ENCODE peak calls at places on chromosomes 6 and 20, in four cellular contexts. A, I, K and B are unnamed samples.

GRCh38 chr20:10370091-10370887 is 63.7 kb downstream of the MKKS start:
- DNase-seq in A (no peak), I (no peak), K (no peak), B (no peak)

GRCh38 chr6:30819287-30819917 is 64.9 kb upstream of the DDR1 start:
- DNase-seq in A (no peak), I (no peak), K (no peak), B (no peak)

GRCh38 chr6:25137497-25137896 is 141.7 kb upstream of the CARMIL1 start:
- DNase-seq in A (no peak), I (no peak), K (no peak), B (no peak)

GRCh38 chr6:28648878-28649375 is 123.2 kb downstream of the GPX5 start:
- DNase-seq in A (no peak), I (peak), K (no peak), B (no peak)

GRCh38 chr20:22577515-22578220 is 6.7 kb downstream of the FOXA2 start:
- DNase-seq in A (no peak), I (no peak), K (no peak), B (no peak)

GRCh38 chr6:33297406-33297955 is 1.3 kb downstream of the RGL2 start:
- DNase-seq in A (peak), I (peak), K (no peak), B (peak)

GRCh38 chr20:31945790-31946189 is 6.1 kb downstream of the PDRG1 start:
- DNase-seq in A (no peak), I (no peak), K (no peak), B (no peak)

GRCh38 chr20:48157970-48158369 is 372.7 kb upstream of the SULF2 start:
- DNase-seq in A (no peak), I (no peak), K (no peak), B (no peak)

GRCh38 chr20:63886054-63886419 is 8.9 kb upstream of the DNAJC5 start:
- DNase-seq in A (no peak), I (no peak), K (no peak), B (no peak)

GRCh38 chr6:170228581-170229310 is 62.1 kb downstream of the DLL1 start:
- DNase-seq in A (no peak), I (no peak), K (no peak), B (no peak)

GRCh38 chr20:33803921-33804337 is 7.2 kb upstream of the CHMP4B start:
- DNase-seq in A (no peak), I (no peak), K (no peak), B (no peak)

GRCh38 chr6:87237804-87238203 is 82.4 kb downstream of the ZNF292 start:
- DNase-seq in A (peak), I (peak), K (no peak), B (no peak)

GRCh38 chr6:34526241-34526972 is 29.7 kb downstream of the SPDEF start:
- DNase-seq in A (peak), I (no peak), K (no peak), B (no peak)

GRCh38 chr6:108798672-108799355 is 49.4 kb upstream of the ARMC2 start:
- DNase-seq in A (no peak), I (peak), K (no peak), B (no peak)

GRCh38 chr20:20568604-20569205 is 143.7 kb downstream of the RALGAPA2 start:
- DNase-seq in A (peak), I (peak), K (no peak), B (no peak)

GRCh38 chr6:26592649-26593048 is 4.1 kb upstream of the ABT1 start:
- DNase-seq in A (no peak), I (peak), K (no peak), B (no peak)

GRCh38 chr6:69914015-69914485 is 47.7 kb downstream of the COL19A1 start:
- DNase-seq in A (no peak), I (no peak), K (no peak), B (no peak)

GRCh38 chr20:4134861-4135379 is 119.6 kb upstream of the RNF24 start:
- DNase-seq in A (no peak), I (no peak), K (no peak), B (no peak)

GRCh38 chr6:37442416-37443218 is 9.6 kb downstream of the CMTR1 start:
- DNase-seq in A (no peak), I (no peak), K (no peak), B (no peak)

GRCh38 chr20:37475258-37475657 is 45.8 kb upstream of the NNAT start:
- DNase-seq in A (no peak), I (no peak), K (no peak), B (no peak)

GRCh38 chr6:163572612-163573011 is 158.1 kb downstream of the QKI start:
- DNase-seq in A (peak), I (no peak), K (no peak), B (no peak)

GRCh38 chr20:50711113-50711825 is 19.9 kb upstream of the RIPOR3 start:
- DNase-seq in A (no peak), I (no peak), K (no peak), B (no peak)

GRCh38 chr6:5469101-5469846 is 208.0 kb downstream of the FARS2 start:
- DNase-seq in A (no peak), I (no peak), K (no peak), B (no peak)

GRCh38 chr6:5471637-5472430 is 210.5 kb downstream of the FARS2 start:
- DNase-seq in A (no peak), I (peak), K (peak), B (no peak)

GRCh38 chr6:5471044-5471443 is 209.7 kb downstream of the FARS2 start:
- DNase-seq in A (peak), I (peak), K (peak), B (peak)

GRCh38 chr6:5466459-5466858 is 205.1 kb downstream of the FARS2 start:
- DNase-seq in A (no peak), I (no peak), K (no peak), B (no peak)

GRCh38 chr6:5468586-5468985 is 207.3 kb downstream of the FARS2 start:
- DNase-seq in A (no peak), I (no peak), K (no peak), B (no peak)
- TF ChIP-seq TAF1 in A (no peak), I (no peak), K (no peak), B (no peak)

GRCh38 chr6:150787429-150787828 is 78.1 kb upstream of the MTHFD1L start:
- DNase-seq in A (no peak), I (no peak), K (no peak), B (no peak)

GRCh38 chr6:150783818-150784217 is 81.7 kb upstream of the MTHFD1L start:
- DNase-seq in A (no peak), I (no peak), K (no peak), B (no peak)

DNA sequence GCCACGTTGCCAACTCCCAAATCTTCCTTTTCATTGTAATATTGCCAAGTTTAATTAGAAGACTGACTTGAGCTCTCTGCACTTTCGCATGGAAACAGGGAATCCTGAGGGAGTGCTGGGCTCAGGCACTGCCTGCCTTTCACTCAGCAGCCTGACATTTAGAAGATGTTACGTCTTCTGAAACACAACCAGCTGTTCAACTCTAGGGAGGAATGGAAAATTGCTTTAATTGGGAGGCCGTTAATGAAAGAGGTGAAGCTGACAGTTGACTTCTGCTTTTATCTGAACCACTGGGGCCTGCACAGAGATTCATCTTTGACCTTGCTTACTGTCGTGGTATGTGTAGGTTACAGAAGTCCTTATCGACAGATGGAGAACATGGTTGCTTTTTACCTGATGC is 77.4 kb upstream of the MTHFD1L start:
- DNase-seq in A (no peak), I (no peak), K (no peak), B (no peak)
- TF ChIP-seq POLR2AphosphoS5 in A (no peak), I (no peak), K (no peak), B (no peak)

DNA sequence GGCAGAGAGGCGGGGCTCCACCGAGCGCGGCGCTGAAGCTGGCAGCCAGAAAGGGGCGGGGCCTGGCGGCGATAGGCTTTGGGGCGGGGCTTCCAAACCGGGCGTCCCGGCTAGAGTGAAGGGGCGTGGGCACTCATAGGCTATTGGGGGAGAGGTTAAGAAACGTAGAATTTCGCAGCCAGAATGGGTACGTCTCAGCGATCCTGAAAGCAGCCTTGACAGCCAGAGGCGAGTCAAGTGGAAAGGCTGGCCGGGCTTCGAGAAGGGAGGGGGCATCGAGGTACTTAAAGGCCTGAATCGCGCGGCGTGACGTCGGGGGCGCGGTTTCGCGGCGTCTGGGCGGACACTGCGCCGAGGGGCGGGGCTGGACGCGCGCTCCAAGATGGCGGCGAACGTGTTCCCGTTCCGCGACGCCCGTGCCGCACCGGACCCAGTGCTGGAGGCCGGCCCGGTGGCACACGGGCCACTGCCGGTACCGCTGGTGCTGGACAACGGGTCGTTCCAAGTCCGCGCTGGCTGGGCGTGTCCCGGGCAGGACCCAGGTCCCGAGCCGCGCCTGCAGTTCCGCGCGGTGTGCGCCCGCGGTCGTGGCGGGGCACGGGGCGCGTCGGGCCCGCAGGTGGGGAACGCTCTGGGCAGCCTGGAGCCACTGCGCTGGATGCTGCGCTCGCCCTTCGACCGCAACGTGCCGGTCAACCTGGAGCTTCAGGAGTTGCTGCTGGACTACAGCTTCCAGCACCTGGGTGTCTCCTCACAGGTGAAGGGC is at the start of gene ACTR5:
- DNase-seq in A (peak), I (peak), K (no peak), B (peak)
- TF ChIP-seq TAF1 in A (peak), I (peak), K (peak), B (no peak)

GRCh38 chr20:62308102-62308822 is 5.5 kb downstream of the ADRM1 start:
- DNase-seq in A (no peak), I (no peak), K (no peak), B (no peak)

GRCh38 chr20:62311150-62311549 is 8.4 kb downstream of the ADRM1 start:
- DNase-seq in A (no peak), I (no peak), K (no peak), B (no peak)

GRCh38 chr20:62309947-62310756 is 7.4 kb downstream of the ADRM1 start:
- DNase-seq in A (no peak), I (no peak), K (no peak), B (no peak)

GRCh38 chr20:62310757-62311121 is 7.9 kb downstream of the ADRM1 start:
- DNase-seq in A (no peak), I (no peak), K (no peak), B (no peak)

GRCh38 chr20:62309198-62309944 is 6.6 kb downstream of the ADRM1 start:
- DNase-seq in A (no peak), I (no peak), K (no peak), B (no peak)
- TF ChIP-seq POLR2AphosphoS5 in A (no peak), I (no peak), K (no peak), B (no peak)

GRCh38 chr6:48278261-48278660 is 167.3 kb upstream of the PTCHD4 start:
- DNase-seq in A (no peak), I (no peak), K (no peak), B (no peak)
- TF ChIP-seq TAF1 in A (no peak), I (no peak), K (no peak), B (no peak)

DNA sequence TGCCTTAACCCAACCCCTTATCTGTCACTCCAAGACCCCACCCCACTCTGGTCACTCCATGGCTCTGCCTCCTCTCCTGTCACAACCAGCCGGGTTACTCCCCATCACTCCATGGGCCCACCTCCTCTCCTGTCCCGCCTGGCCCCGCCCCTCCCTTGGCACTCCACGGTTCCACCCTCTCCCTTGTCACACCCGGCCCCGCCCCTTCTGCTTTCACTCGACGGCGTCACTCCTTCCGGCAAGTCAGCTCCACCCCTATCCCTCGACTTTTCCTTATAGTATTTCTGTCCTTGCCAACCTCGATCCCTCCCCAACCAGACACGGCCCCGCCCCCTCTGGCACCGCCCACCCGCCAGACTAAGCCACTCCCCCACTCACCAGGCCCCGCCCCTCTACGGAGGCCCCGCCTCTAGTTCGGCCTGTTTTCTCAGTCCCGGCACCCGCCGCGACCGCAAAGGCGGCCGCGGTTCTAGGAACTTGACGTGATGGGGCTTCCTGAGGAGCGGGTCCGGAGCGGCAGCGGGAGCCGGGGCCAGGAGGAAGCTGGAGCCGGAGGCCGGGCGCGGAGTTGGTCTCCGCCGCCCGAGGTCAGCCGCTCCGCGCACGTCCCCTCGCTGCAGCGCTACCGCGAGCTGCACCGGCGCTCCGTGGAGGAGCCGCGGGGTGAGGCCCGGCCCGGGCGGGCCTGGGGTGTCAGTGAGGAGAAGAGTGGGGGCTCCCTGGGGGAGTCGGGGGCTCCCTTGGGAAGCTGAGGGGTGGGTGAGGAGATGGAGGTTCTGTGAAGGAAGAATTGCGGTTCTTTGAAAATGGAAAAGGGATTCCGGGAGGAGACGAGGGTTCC is at the start of gene ACSS2:
- DNase-seq in A (peak), I (peak), K (peak), B (peak)
- TF ChIP-seq POLR2AphosphoS5 in A (peak), I (peak), K (no peak), B (no peak)

DNA sequence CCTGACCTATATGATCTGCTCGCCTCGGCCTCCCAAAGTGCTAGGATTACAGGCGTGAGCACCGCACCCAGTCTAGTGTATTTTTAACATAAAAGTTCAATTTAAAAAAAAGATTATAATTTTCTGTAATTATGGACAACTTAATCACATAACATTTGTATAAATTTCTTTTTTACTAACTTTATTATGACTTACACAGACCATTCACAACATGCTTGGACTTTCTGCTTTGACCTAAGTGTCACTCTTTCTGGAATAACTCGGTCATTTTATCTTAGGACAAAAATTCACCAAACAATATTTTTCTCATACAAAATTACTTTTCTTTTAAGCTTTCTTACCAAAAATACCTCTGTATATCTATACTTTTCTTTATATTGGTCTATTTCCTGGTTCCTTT is 15.4 kb upstream of the IL22RA2 start:
- DNase-seq in A (no peak), I (no peak), K (no peak), B (no peak)
- TF ChIP-seq TAF1 in A (no peak), I (no peak), K (no peak), B (no peak)

DNA sequence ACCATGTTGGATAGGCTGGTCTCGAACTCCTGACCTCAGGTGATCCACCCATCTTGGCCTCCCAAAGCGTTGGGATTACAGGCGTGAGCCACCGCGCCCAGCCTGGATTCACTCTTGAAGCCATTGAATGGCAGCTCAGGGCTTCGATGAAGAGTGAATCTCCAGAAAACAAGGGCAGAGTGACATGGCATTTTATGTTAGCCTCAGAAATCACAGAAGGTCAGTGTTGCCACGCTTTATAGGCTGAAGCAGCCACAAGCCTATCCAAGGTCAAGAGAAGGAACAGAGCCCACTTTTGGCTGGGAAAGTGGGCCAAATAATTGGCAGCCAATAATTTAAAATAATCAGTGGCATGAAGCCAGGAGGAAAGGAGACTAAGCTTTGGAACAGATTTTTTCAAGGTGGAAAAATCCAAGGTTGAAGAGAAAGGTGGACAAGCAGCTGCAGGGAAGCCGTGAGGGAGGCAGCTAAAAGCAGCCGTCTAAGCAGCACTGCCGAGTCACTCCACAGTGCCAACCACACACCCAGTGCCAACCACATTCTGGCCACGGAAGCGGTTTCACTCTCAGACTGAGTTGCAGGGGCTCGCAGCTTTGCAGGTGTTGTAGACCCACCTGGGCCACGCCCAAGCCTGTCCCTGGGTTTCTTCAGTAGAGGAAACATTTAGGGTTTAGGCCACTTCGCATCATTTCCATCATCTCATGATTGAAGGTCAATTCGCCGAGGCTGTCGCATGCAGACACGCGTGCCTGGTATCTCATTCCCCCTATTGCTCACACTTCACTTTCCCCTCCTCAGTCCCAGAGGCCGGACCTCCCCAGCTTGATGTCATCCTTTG is 17.4 kb upstream of the AVP start:
- DNase-seq in A (no peak), I (no peak), K (no peak), B (no peak)
- TF ChIP-seq POLR2AphosphoS5 in A (no peak), I (no peak), K (no peak), B (no peak)